ENCODE peak calls at places on chromosomes 7 and 10, in six cellular contexts. S is heart left ventricle; F is psoas muscle; H is HCT116; V is left lung; O is naive thymus-derived CD4-positive, alpha-beta T cell. X is an unnamed sample.

GRCh38 chr7:102412548-102412947 is 16.4 kb downstream of the PRKRIP1 start:
- DNase-seq in S (peak; percentile 35), F (peak; percentile 54), H (no peak), V (no peak), O (peak; percentile 56), X (peak; percentile 46)

GRCh38 chr7:97272237-97272975 is 154.9 kb downstream of the SDHAF3 start:
- DNase-seq in S (no peak), F (no peak), H (no peak), V (no peak), O (no peak), X (no peak)

GRCh38 chr10:63630928-63631685 is 109.9 kb downstream of the REEP3 start:
- DNase-seq in S (no peak), F (no peak), H (no peak), V (no peak), O (peak; percentile 45), X (no peak)

GRCh38 chr7:83161851-83162401 is 758 bp downstream of the PCLO start:
- DNase-seq in S (no peak), F (no peak), H (no peak), V (no peak), O (no peak), X (no peak)

GRCh38 chr7:140330128-140330527 is 68.2 kb downstream of the SLC37A3 start:
- DNase-seq in S (no peak), F (no peak), H (no peak), V (no peak), O (no peak), X (no peak)

GRCh38 chr7:134737561-134738353 is 41.7 kb upstream of the CALD1 start:
- DNase-seq in S (no peak), F (no peak), H (no peak), V (no peak), O (no peak), X (no peak)

GRCh38 chr10:27865221-27865635 is 119.6 kb upstream of the MKX start:
- DNase-seq in S (no peak), F (no peak), H (peak; percentile 7), V (no peak), O (no peak), X (no peak)

GRCh38 chr7:66233638-66234037 is 28.5 kb downstream of the TPST1 start:
- DNase-seq in S (no peak), F (no peak), H (no peak), V (no peak), O (no peak), X (no peak)

GRCh38 chr7:25852249-25852994 is 299.6 kb upstream of the NFE2L3 start:
- DNase-seq in S (no peak), F (peak; percentile 33), H (no peak), V (no peak), O (no peak), X (no peak)

GRCh38 chr10:34319197-34319846 is 495.8 kb downstream of the PARD3 start:
- DNase-seq in S (no peak), F (no peak), H (peak; percentile 10), V (peak; percentile 68), O (no peak), X (no peak)

GRCh38 chr7:91263359-91264082 is 712 bp upstream of the FZD1 start:
- DNase-seq in S (peak; percentile 58), F (peak; percentile 42), H (no peak), V (peak; percentile 49), O (no peak), X (peak; percentile 51)

GRCh38 chr10:10872706-10873276 is 144.9 kb upstream of the CELF2 start:
- DNase-seq in S (no peak), F (no peak), H (no peak), V (no peak), O (no peak), X (no peak)

GRCh38 chr10:34121125-34121973 is 693.7 kb downstream of the PARD3 start:
- DNase-seq in S (no peak), F (no peak), H (no peak), V (no peak), O (no peak), X (no peak)

GRCh38 chr10:35895331-35895730 is 253.2 kb upstream of the FZD8 start:
- DNase-seq in S (no peak), F (no peak), H (no peak), V (no peak), O (no peak), X (no peak)

GRCh38 chr10:132239126-132240031 is 52.6 kb downstream of the DPYSL4 start:
- DNase-seq in S (no peak), F (no peak), H (no peak), V (no peak), O (no peak), X (no peak)

GRCh38 chr10:24382045-24382444 is 173.1 kb downstream of the KIAA1217 start:
- DNase-seq in S (no peak), F (no peak), H (no peak), V (no peak), O (no peak), X (no peak)

GRCh38 chr10:32111585-32111984 is 55.4 kb upstream of the KIF5B start:
- DNase-seq in S (no peak), F (no peak), H (no peak), V (no peak), O (no peak), X (no peak)

GRCh38 chr10:29595146-29595545 is 39.6 kb downstream of the SVIL start:
- DNase-seq in S (no peak), F (no peak), H (no peak), V (no peak), O (no peak), X (no peak)

GRCh38 chr10:29588640-29589421 is 45.9 kb downstream of the SVIL start:
- DNase-seq in S (no peak), F (peak; percentile 47), H (no peak), V (no peak), O (no peak), X (no peak)

GRCh38 chr10:29595636-29596225 is 39.0 kb downstream of the SVIL start:
- DNase-seq in S (no peak), F (peak; percentile 45), H (no peak), V (no peak), O (no peak), X (no peak)

GRCh38 chr10:29590598-29591415 is 44.0 kb downstream of the SVIL start:
- DNase-seq in S (no peak), F (no peak), H (peak; percentile 21), V (no peak), O (peak; percentile 63), X (no peak)

DNA sequence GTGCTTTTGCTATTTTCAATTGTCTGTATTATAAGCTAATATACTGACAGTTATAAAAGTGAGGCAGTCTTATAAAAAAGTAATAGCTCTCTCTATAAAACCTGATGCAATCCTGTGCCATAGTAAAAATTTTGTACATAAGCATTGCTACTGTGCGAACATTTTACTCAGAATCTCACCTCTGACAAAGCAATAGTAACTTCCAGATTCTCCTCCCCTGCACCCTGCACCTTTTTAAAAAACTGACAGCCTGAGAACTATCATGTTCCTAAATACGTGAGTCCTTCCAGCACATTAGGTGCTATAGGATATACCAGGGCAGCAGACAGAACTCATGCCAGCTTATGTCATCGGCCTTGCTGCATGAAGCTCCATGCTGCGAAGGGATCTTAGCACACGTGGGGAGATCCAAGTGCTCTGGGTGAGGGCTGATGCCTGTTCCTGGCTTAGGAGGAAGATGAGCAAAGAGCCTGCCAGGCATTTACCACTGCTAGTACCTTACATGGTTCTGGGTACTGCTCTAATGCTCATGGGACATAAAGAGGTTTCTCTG is 43.3 kb downstream of the SVIL start:
- DNase-seq in S (no peak), F (no peak), H (no peak), V (no peak), O (no peak), X (no peak)
- H3K4me1 ChIP-seq in S (peaks cover 33% of the 10 kb centered on the region), F (peaks cover 91% of the 10 kb centered on the region), H (peaks cover 9% of the 10 kb centered on the region), V (peaks cover 12% of the 10 kb centered on the region), O (peaks cover 7% of the 10 kb centered on the region), X (peaks cover 93% of the 10 kb centered on the region)

GRCh38 chr7:111012152-111012551 is 78.8 kb upstream of the LRRN3 start:
- DNase-seq in S (no peak), F (no peak), H (no peak), V (no peak), O (no peak), X (no peak)

GRCh38 chr7:111012799-111013675 is 77.9 kb upstream of the LRRN3 start:
- DNase-seq in S (no peak), F (no peak), H (no peak), V (no peak), O (peak; percentile 74), X (no peak)

GRCh38 chr7:111010833-111011232 is 80.1 kb upstream of the LRRN3 start:
- DNase-seq in S (no peak), F (no peak), H (no peak), V (no peak), O (no peak), X (no peak)

GRCh38 chr7:111009641-111010040 is 81.3 kb upstream of the LRRN3 start:
- DNase-seq in S (no peak), F (no peak), H (no peak), V (no peak), O (peak; percentile 56), X (no peak)

DNA sequence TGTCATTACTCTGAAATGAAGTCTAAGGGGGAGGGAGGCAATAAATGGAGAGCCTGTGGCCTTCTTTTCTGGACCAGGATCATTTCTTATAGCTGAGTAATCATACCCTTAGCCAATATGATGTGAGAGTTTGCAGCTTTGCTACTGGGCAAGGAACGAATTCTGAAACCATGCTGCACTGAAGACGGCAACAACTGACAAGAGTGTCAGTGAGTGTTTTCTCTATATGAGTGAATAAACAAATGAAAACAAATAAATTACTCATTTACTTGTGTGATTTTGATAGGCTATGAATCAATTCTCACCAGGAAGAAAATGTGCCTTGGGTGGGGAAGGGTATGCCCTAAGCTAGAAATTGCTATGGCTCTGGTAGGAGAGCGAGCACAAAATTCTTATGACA is 79.4 kb upstream of the LRRN3 start:
- DNase-seq in S (no peak), F (no peak), H (no peak), V (no peak), O (no peak), X (no peak)
- H3K4me1 ChIP-seq in S (no peaks in the 10 kb centered on the region), F (no peaks in the 10 kb centered on the region), H (no peaks in the 10 kb centered on the region), V (no peaks in the 10 kb centered on the region), O (peaks cover 74% of the 10 kb centered on the region), X (peaks cover 5% of the 10 kb centered on the region)

DNA sequence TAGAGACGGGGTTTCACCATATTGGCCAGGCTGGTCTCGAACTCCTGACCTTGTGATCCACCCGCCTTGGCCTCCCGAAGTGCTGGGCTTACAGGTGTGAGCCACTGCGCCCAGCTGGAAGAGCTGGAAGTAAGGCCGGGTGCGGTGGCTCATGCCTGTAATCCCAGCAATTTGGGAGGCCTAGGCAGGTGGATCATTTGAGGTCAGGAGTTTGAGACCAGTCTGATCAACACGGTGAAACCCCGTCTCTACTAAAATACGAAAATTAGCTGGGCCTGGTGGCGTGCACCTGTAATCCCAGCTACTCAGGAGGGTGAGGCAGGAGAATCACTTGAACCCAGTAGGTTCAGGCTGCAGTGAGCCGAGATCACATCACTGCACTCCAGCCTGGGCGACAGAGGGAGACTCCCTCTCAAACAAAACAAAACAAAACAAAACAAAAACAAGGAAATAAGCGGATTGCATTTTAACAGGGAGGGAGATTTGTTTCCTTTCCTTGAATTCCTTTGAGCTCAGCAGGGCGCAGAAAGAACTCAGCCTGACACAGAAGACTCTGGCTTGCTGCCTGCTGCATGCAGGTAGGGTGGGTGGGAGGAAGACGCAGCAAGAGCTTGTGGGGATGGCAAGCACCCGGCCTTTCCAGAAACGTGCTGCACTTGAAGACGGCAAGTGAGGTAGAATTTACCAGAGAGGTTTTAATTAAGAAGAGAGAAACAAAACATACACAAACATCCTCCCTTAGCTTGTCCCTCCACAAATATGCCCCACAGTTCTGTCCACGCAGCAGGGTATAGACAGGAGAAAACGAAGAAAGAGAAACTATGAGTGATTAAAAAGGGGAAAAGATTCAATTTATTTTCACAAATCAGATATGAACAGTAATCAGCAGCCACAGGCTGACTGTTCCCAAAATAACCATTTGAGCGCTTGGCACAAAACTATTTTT is 148.0 kb downstream of the RNF216 start:
- DNase-seq in S (no peak), F (no peak), H (no peak), V (no peak), O (no peak), X (no peak)
- H3K4me1 ChIP-seq in S (peaks cover 39% of the 10 kb centered on the region), F (peaks cover 43% of the 10 kb centered on the region), H (peaks cover 32% of the 10 kb centered on the region), V (peaks cover 25% of the 10 kb centered on the region), O (peaks cover 23% of the 10 kb centered on the region), X (peaks cover 70% of the 10 kb centered on the region)

GRCh38 chr7:99111591-99111990 is 32.3 kb downstream of the SMURF1 start:
- DNase-seq in S (no peak), F (no peak), H (no peak), V (no peak), O (no peak), X (no peak)
- H3K4me1 ChIP-seq in S (peaks cover 19% of the 10 kb centered on the region), F (peaks cover 44% of the 10 kb centered on the region), H (peaks cover 48% of the 10 kb centered on the region), V (peaks cover 16% of the 10 kb centered on the region), O (peaks cover 21% of the 10 kb centered on the region), X (peaks cover 39% of the 10 kb centered on the region)